ENCODE peak calls at places on chromosomes 11 and 22, in five cellular contexts. Y, W, G, D and H are unnamed samples.

GRCh38 chr22:27115816-27116256 is 458.4 kb downstream of the MIAT start:
- DNase-seq in Y (no peak), W (no peak), G (no peak), D (no peak), H (no peak)

GRCh38 chr11:123413636-123414035 is 16.4 kb upstream of the GRAMD1B start:
- DNase-seq in Y (no peak), W (no peak), G (no peak), D (no peak), H (no peak)

GRCh38 chr11:69497221-69497787 is 15.8 kb downstream of the LINC01488 start:
- DNase-seq in Y (peak; percentile 78), W (peak; percentile 67), G (no peak), D (no peak), H (no peak)

GRCh38 chr11:134224710-134225662 is 515 bp downstream of the VPS26B start:
- DNase-seq in Y (no peak), W (no peak), G (peak; percentile 71), D (peak; percentile 78), H (no peak)

GRCh38 chr11:67354314-67355022 is 1.1 kb upstream of the POLD4 start:
- DNase-seq in Y (peak; percentile 72), W (peak; percentile 77), G (peak; percentile 56), D (no peak), H (no peak)

GRCh38 chr11:122025757-122026156 is 90.3 kb downstream of the BLID start:
- DNase-seq in Y (no peak), W (no peak), G (no peak), D (no peak), H (no peak)

GRCh38 chr11:72570893-72571741 is 103.1 kb downstream of the PDE2A start:
- DNase-seq in Y (no peak), W (no peak), G (no peak), D (no peak), H (no peak)

GRCh38 chr22:46673677-46674236 is 53.6 kb downstream of the GRAMD4 start:
- DNase-seq in Y (no peak), W (no peak), G (peak; percentile 33), D (no peak), H (no peak)

GRCh38 chr22:17772249-17772962 is 1.9 kb downstream of the BID start:
- DNase-seq in Y (no peak), W (no peak), G (no peak), D (no peak), H (no peak)

GRCh38 chr11:71358122-71358728 is 90.0 kb downstream of the DHCR7 start:
- DNase-seq in Y (no peak), W (no peak), G (no peak), D (no peak), H (no peak)

GRCh38 chr11:5297671-5298070 is 4.1 kb downstream of the OR51B4 start:
- DNase-seq in Y (no peak), W (no peak), G (no peak), D (no peak), H (no peak)

GRCh38 chr22:17907731-17908051 is 116.7 kb downstream of the MICAL3 start:
- DNase-seq in Y (no peak), W (no peak), G (no peak), D (no peak), H (no peak)

GRCh38 chr22:44383652-44384562 is 71.2 kb upstream of the SHISAL1 start:
- DNase-seq in Y (no peak), W (no peak), G (no peak), D (no peak), H (no peak)